ENCODE peak calls at places on chromosome 14, in four cellular contexts. L is HepG2, Q is WTC11, R is HEK293T. E is an unnamed sample.

GRCh38 chr14:54798465-54799124 is 104.0 kb downstream of the GCH1 start:
- DNase-seq in Q (no peak), R (no peak), L (no peak), E (no peak)

GRCh38 chr14:75995372-75996041 is 9.9 kb downstream of the IFT43 start:
- DNase-seq in Q (no peak), R (no peak), L (no peak), E (no peak)

GRCh38 chr14:100802766-100803693 is 22.9 kb upstream of the MEG3 start:
- DNase-seq in Q (no peak), R (no peak), L (no peak), E (no peak)

GRCh38 chr14:74661726-74662450 is 49.9 kb upstream of the LTBP2 start:
- DNase-seq in R (no peak), Q (no peak), L (no peak), E (no peak)

GRCh38 chr14:73295198-73295796 is 58.0 kb downstream of the PAPLN start:
- DNase-seq in L (peak), R (peak), Q (no peak), E (peak)

GRCh38 chr14:104770851-104771272 is 17.9 kb downstream of the SIVA1 start:
- DNase-seq in R (no peak), Q (no peak), L (no peak), E (no peak)

GRCh38 chr14:74634481-74634880 is 22.4 kb upstream of the LTBP2 start:
- DNase-seq in Q (no peak), R (no peak), L (no peak), E (no peak)

GRCh38 chr14:66992776-66993175 is 196.5 kb upstream of the GARIN2 start:
- DNase-seq in L (peak), Q (no peak), R (no peak), E (no peak)

GRCh38 chr14:36442824-36443241 is 77.2 kb downstream of the NKX2-1 start:
- DNase-seq in L (no peak), Q (no peak), R (no peak), E (no peak)

DNA sequence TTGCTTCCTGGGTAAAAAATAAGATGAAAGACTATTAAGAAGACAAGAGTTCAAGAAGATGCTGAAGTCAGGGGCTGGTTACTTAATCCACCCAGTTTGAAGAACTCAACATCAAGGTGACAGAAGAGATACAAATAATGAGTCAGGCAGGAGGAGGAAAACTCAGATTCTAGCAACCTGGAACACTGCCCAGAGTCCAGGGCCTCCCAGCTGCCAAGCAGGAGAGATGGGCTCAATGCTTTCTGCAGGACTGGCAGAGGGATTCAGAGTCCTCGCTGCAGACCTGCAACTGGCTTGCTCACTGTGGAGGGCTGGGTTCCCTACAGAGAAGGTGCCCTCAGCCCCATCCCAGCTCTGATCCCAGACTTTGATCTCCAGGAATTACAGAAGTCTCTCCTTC is 28.6 kb upstream of the CEBPE start:
- DNase-seq in L (no peak), Q (no peak), R (no peak), E (no peak)
- TF ChIP-seq ELF4 in L (no peak), Q (no peak), R (no peak), E (no peak)

DNA sequence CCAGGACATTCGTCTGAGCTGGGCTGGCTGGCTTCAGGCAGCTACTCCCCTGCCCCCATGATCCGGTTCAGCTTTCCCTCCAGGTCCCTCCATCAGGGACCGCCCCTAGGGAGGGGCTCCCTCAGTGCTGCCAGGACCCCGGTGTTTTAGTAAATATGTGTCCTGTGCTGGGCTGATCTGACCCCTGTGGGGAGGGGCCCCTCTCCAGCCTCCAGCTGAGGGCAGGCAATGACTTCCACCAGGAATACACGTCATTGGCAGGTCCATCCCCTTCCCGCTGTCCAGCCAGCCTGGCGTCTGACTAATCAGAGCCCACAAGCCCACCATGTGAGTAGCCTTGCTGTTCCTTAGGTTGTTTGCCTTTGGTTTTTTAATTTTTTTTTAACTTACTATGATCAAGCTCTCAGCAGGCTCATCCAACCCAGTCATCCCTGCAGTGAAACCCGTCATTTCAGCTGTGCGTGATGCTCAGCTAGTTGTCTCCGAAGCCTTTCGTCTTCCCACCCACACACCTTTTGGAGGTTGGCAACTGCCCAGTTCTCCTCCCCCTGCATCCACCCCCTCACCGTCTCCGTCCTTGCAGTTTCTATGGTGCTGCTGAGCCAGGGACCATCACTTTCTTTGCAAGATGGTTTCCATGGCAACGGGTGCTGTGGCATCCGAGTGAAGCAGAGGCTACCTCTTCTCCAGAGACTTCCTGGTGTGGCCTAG is 16.0 kb upstream of the SERPINA4 start:
- DNase-seq in R (no peak), Q (no peak), L (no peak), E (no peak)
- TF ChIP-seq ELF4 in R (no peak), Q (no peak), L (no peak), E (no peak)

DNA sequence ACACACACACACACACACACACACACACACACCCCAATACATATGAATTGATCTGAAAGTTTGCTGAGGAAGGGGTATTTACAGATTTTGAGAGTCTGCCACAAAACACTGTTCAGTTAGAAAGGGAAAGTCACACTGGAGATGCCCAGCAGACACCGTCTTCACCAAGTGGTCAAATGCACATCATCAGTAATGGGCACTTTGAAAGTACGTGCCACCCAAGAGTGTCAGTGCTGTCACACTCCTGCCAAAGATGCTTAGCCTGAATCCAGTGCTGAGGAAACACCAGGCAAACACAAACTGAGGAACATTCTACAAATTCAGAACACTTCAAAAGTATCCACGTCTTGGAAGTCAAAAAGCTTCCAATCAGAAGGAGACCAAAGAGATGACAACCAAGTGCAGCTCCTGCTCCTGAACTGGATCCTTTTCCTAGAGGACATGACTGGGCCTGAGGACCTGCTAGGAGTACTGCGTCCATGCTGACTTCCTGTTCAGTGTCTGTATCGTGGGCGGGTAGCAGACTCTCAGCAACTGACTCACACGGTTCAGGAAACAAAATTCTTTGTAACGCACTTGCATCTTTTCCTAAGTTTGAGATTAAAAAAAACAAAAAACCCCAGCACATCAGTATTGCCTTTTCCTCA is 18.6 kb downstream of the PSMC1 start:
- DNase-seq in R (no peak), Q (no peak), L (no peak), E (no peak)
- TF ChIP-seq ELF4 in R (no peak), Q (no peak), L (no peak), E (no peak)

GRCh38 chr14:25003537-25003936 is 46.4 kb downstream of the STXBP6 start:
- DNase-seq in L (no peak), Q (no peak), R (no peak), E (no peak)

GRCh38 chr14:25004389-25004809 is 45.5 kb downstream of the STXBP6 start:
- DNase-seq in R (no peak), Q (no peak), L (peak), E (no peak)

GRCh38 chr14:24997335-24997734 is 52.6 kb downstream of the STXBP6 start:
- DNase-seq in L (no peak), R (no peak), Q (no peak), E (no peak)

GRCh38 chr14:24999157-24999556 is 50.8 kb downstream of the STXBP6 start:
- DNase-seq in L (no peak), Q (no peak), R (no peak), E (no peak)

DNA sequence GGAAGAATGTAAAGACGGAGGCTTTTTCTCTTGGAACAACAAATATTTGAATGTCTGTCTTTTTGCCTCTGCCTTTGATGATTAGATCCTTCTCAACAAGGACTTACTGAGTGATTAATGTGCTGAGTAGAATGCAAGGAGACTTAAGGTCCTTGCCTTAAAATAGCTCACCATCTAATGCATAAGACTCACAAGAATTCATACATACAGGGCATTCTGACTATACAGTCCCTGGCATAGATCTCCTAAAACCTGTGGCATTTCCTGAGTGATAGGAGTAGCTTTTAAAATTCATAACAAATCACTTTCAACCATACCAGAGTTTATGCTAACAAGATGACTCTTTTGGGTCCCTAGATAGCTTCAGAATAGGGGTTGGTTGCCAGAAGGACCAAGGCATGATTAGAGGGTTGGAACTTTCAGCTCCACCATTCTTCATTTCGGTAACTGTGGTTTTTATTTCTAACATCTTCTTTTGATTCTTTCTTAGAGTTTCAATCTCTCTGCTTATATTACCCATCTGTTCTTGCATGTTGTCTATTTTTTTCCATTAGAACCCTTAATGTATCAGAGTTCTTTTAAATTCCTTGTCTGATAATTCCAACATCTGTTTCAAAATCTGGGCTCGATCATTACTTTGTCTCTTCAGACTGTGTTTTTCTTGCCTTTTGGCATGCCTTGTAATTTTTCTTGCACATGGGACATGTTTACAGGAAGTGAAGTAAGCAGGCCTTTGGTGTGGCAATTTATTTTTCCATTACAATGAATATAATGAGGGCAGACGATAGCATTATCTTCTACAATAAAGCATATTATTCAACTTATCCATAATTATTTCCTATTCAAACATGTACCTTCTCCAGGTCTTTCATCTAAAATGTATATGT is 48.6 kb downstream of the STXBP6 start:
- DNase-seq in Q (no peak), R (no peak), L (no peak), E (no peak)
- TF ChIP-seq ELF4 in Q (no peak), R (no peak), L (no peak), E (no peak)

DNA sequence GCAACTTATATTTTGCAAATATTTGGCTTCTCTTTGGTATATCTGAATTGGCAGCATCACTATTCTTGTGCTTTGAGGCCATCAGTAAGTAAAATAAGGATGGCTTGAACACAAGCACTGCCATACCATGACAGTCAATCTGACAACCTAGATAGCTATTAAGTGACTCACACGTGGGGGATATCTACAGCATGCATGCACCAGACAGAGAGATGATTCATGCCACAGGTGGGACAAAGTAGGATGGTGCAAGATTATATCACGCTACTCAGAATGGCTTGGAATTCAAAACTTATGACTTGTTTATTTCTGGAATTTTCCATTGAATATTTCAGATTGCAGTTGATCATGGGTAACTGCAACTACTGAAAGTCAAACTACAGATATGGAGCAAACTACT is 675.6 kb upstream of the MDGA2 start:
- DNase-seq in R (no peak), L (no peak), Q (no peak), E (no peak)
- TF ChIP-seq ELF4 in R (no peak), L (no peak), Q (no peak), E (no peak)

DNA sequence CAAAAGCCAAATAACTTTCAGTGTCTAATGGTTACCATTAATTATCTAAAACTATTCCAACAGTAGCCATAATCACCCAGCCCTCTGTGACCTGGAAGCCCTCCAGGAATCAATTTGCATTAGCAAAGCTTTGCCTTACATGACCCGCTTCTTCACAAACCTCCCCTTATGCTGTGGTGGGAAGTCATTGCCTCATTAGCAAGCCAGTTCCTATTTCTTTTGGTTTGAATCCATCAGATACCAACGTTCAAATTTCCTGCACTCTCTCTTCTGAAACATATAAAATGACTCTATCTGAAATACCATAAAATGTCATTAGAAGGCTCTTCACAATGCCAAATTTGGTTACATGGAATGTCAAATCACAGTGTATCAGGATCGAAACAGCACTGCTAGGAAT is 268.3 kb upstream of the PRKD1 start:
- DNase-seq in L (no peak), R (no peak), Q (no peak), E (no peak)
- TF ChIP-seq ELF4 in L (no peak), R (no peak), Q (no peak), E (no peak)

DNA sequence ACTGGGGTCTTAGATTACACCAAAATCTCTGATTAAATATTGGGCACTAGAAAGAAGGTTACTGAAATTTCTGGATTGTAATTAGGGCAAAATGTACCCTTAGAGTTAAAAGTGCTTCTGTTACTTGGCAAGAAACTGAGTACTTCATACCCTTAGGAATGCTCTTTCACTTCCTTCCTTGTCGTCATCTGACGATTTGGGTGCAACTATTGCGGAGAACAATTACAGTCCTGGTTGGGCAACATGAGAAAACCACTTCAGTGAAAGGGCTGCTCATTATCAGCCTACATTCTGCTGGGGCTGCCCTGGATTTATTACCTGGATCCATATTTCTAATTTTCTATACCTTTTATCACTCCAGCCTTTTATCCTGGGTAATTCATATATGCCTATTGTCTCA is 348.5 kb upstream of the MDGA2 start:
- DNase-seq in R (no peak), L (no peak), Q (no peak), E (no peak)
- TF ChIP-seq ELF4 in R (no peak), L (no peak), Q (no peak), E (no peak)

DNA sequence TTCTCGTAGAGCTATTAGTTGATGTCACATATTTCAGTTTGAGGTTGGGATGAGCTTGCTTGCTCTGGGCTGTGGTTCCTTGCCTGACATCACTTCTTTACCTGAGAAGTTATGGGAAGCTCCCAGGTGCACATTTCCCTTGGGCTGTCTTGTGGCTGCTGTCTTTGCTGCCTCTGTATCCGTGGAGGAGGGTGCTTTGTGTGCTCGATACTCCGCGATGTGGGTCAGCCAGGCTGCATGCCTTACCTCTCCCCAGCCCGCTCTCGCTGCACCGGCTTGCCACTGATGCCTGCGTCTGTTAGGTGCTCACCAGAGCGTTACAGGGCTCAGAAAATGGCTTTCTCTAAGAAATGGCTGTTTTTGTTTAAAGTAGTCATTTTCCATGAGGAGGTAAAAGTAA is 19.6 kb downstream of the PELI2 start:
- DNase-seq in R (no peak), Q (peak), L (no peak), E (no peak)
- TF ChIP-seq ELF4 in R (no peak), Q (no peak), L (no peak), E (no peak)

GRCh38 chr14:78638926-78639325 is 468.8 kb downstream of the NRXN3 start:
- DNase-seq in Q (no peak), L (no peak), R (no peak), E (no peak)
- TF ChIP-seq ELF4 in Q (no peak), L (no peak), R (no peak), E (no peak)

DNA sequence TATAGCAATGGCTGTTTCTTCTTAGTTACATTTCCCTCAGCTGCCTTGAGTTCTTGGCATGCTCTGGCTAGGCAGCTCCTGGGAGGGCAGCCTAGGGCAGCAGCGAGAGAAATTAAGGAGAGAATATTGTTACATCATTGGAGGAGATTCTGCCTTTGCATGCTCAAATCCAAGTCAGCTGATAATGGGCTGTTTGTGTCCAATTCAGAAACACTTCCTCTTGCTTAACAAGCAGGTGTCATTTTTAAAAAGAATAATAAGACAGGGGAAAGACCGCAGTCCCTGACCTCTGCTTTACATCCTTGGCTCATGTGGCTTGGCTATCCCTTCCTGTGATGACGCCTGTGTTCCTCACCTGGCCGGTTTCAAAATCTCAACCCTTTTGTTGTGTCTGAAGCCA is 76.9 kb downstream of the ESR2 start:
- DNase-seq in Q (no peak), R (no peak), L (no peak), E (no peak)
- TF ChIP-seq ELF4 in Q (no peak), R (no peak), L (no peak), E (no peak)

E was measured in K562.